ENCODE peak calls at places on chromosomes 6 and 20, in ten cellular contexts. One of them, this sample, is unnamed.

GRCh38 chr20:29313481-29313880 is 1944.0 kb upstream of the DEFB115 start:
- DNase-seq in breast epithelium: no peak
- DNase-seq in amygdala: no peak
- DNase-seq in NCI-H146: no peak
- DNase-seq in T-helper 9 cell: no peak
- DNase-seq in Calu3: no peak
- DNase-seq in stimulated activated CD8-positive, alpha-beta memory T cell treated with anti-CD3 and anti-CD28 coated beads, Interleukin-7, amount 100 ng/mL, for 1 hour: no peak
- DNase-seq in dermis blood vessel endothelial cell: no peak
- DNase-seq in mucosa of descending colon: no peak
- DNase-seq in effector CD4-positive, alpha-beta T cell: no peak
- DNase-seq in this sample: no peak

GRCh38 chr20:32135983-32136515 is 26.5 kb downstream of the TM9SF4 start:
- DNase-seq in Calu3: no peak
- DNase-seq in stimulated activated CD8-positive, alpha-beta memory T cell treated with anti-CD3 and anti-CD28 coated beads, Interleukin-7, amount 100 ng/mL, for 1 hour: no peak
- DNase-seq in effector CD4-positive, alpha-beta T cell: no peak
- DNase-seq in T-helper 9 cell: no peak
- DNase-seq in dermis blood vessel endothelial cell: no peak
- DNase-seq in NCI-H146: no peak
- DNase-seq in amygdala: no peak
- DNase-seq in breast epithelium: no peak
- DNase-seq in mucosa of descending colon: no peak
- DNase-seq in this sample: no peak

GRCh38 chr6:55286824-55287223 is 40.4 kb upstream of the GFRAL start:
- DNase-seq in dermis blood vessel endothelial cell: no peak
- DNase-seq in mucosa of descending colon: no peak
- DNase-seq in amygdala: no peak
- DNase-seq in effector CD4-positive, alpha-beta T cell: no peak
- DNase-seq in NCI-H146: no peak
- DNase-seq in T-helper 9 cell: no peak
- DNase-seq in stimulated activated CD8-positive, alpha-beta memory T cell treated with anti-CD3 and anti-CD28 coated beads, Interleukin-7, amount 100 ng/mL, for 1 hour: no peak
- DNase-seq in Calu3: no peak
- DNase-seq in breast epithelium: no peak
- DNase-seq in this sample: no peak

GRCh38 chr6:142342986-142343385 is 41.2 kb downstream of the ADGRG6 start:
- DNase-seq in dermis blood vessel endothelial cell: no peak
- DNase-seq in breast epithelium: no peak
- DNase-seq in T-helper 9 cell: no peak
- DNase-seq in mucosa of descending colon: no peak
- DNase-seq in NCI-H146: no peak
- DNase-seq in Calu3: no peak
- DNase-seq in amygdala: no peak
- DNase-seq in effector CD4-positive, alpha-beta T cell: no peak
- DNase-seq in stimulated activated CD8-positive, alpha-beta memory T cell treated with anti-CD3 and anti-CD28 coated beads, Interleukin-7, amount 100 ng/mL, for 1 hour: no peak
- DNase-seq in this sample: no peak

GRCh38 chr20:45993197-45993951 is 15.3 kb upstream of the MMP9 start:
- DNase-seq in NCI-H146: peak; percentile 28
- DNase-seq in dermis blood vessel endothelial cell: no peak
- DNase-seq in T-helper 9 cell: no peak
- DNase-seq in stimulated activated CD8-positive, alpha-beta memory T cell treated with anti-CD3 and anti-CD28 coated beads, Interleukin-7, amount 100 ng/mL, for 1 hour: no peak
- DNase-seq in mucosa of descending colon: no peak
- DNase-seq in effector CD4-positive, alpha-beta T cell: no peak
- DNase-seq in Calu3: peak; percentile 94
- DNase-seq in breast epithelium: peak; percentile 70
- DNase-seq in amygdala: no peak
- DNase-seq in this sample: no peak

GRCh38 chr20:50187403-50188051 is 3.1 kb upstream of the CEBPB start:
- DNase-seq in amygdala: no peak
- DNase-seq in mucosa of descending colon: peak; percentile 40
- DNase-seq in effector CD4-positive, alpha-beta T cell: no peak
- DNase-seq in T-helper 9 cell: no peak
- DNase-seq in dermis blood vessel endothelial cell: no peak
- DNase-seq in Calu3: peak; percentile 51
- DNase-seq in breast epithelium: peak; percentile 33
- DNase-seq in NCI-H146: peak; percentile 51
- DNase-seq in stimulated activated CD8-positive, alpha-beta memory T cell treated with anti-CD3 and anti-CD28 coated beads, Interleukin-7, amount 100 ng/mL, for 1 hour: no peak
- DNase-seq in this sample: no peak

GRCh38 chr6:14841901-14842421 is 403.9 kb upstream of the JARID2 start:
- DNase-seq in Calu3: no peak
- DNase-seq in stimulated activated CD8-positive, alpha-beta memory T cell treated with anti-CD3 and anti-CD28 coated beads, Interleukin-7, amount 100 ng/mL, for 1 hour: no peak
- DNase-seq in mucosa of descending colon: no peak
- DNase-seq in T-helper 9 cell: no peak
- DNase-seq in amygdala: no peak
- DNase-seq in NCI-H146: no peak
- DNase-seq in breast epithelium: no peak
- DNase-seq in effector CD4-positive, alpha-beta T cell: no peak
- DNase-seq in dermis blood vessel endothelial cell: no peak
- DNase-seq in this sample: no peak

GRCh38 chr6:158121335-158121734 is 46.7 kb downstream of the SERAC1 start:
- DNase-seq in mucosa of descending colon: no peak
- DNase-seq in T-helper 9 cell: no peak
- DNase-seq in NCI-H146: no peak
- DNase-seq in amygdala: no peak
- DNase-seq in stimulated activated CD8-positive, alpha-beta memory T cell treated with anti-CD3 and anti-CD28 coated beads, Interleukin-7, amount 100 ng/mL, for 1 hour: no peak
- DNase-seq in dermis blood vessel endothelial cell: no peak
- DNase-seq in effector CD4-positive, alpha-beta T cell: no peak
- DNase-seq in breast epithelium: no peak
- DNase-seq in Calu3: no peak
- DNase-seq in this sample: no peak

GRCh38 chr6:46719099-46719498 is 16.1 kb downstream of the PLA2G7 start:
- DNase-seq in T-helper 9 cell: no peak
- DNase-seq in Calu3: peak; percentile 63
- DNase-seq in effector CD4-positive, alpha-beta T cell: no peak
- DNase-seq in NCI-H146: no peak
- DNase-seq in dermis blood vessel endothelial cell: peak; percentile 10
- DNase-seq in amygdala: no peak
- DNase-seq in stimulated activated CD8-positive, alpha-beta memory T cell treated with anti-CD3 and anti-CD28 coated beads, Interleukin-7, amount 100 ng/mL, for 1 hour: no peak
- DNase-seq in mucosa of descending colon: no peak
- DNase-seq in breast epithelium: no peak
- DNase-seq in this sample: no peak

GRCh38 chr6:148440877-148441453 is 98.3 kb downstream of the SASH1 start:
- DNase-seq in breast epithelium: peak; percentile 87
- DNase-seq in NCI-H146: no peak
- DNase-seq in amygdala: no peak
- DNase-seq in stimulated activated CD8-positive, alpha-beta memory T cell treated with anti-CD3 and anti-CD28 coated beads, Interleukin-7, amount 100 ng/mL, for 1 hour: no peak
- DNase-seq in Calu3: peak; percentile 27
- DNase-seq in T-helper 9 cell: no peak
- DNase-seq in mucosa of descending colon: no peak
- DNase-seq in effector CD4-positive, alpha-beta T cell: no peak
- DNase-seq in dermis blood vessel endothelial cell: peak; percentile 97
- DNase-seq in this sample: peak; percentile 84

GRCh38 chr6:64890609-64891008 is 816.4 kb downstream of the EYS start:
- DNase-seq in mucosa of descending colon: no peak
- DNase-seq in effector CD4-positive, alpha-beta T cell: no peak
- DNase-seq in T-helper 9 cell: no peak
- DNase-seq in Calu3: no peak
- DNase-seq in breast epithelium: no peak
- DNase-seq in NCI-H146: no peak
- DNase-seq in amygdala: no peak
- DNase-seq in dermis blood vessel endothelial cell: peak; percentile 47
- DNase-seq in stimulated activated CD8-positive, alpha-beta memory T cell treated with anti-CD3 and anti-CD28 coated beads, Interleukin-7, amount 100 ng/mL, for 1 hour: no peak
- DNase-seq in this sample: no peak

GRCh38 chr20:63934271-63935068 is 21.7 kb downstream of the UCKL1 start:
- DNase-seq in mucosa of descending colon: no peak
- DNase-seq in NCI-H146: no peak
- DNase-seq in dermis blood vessel endothelial cell: peak; percentile 36
- DNase-seq in effector CD4-positive, alpha-beta T cell: no peak
- DNase-seq in breast epithelium: no peak
- DNase-seq in Calu3: no peak
- DNase-seq in amygdala: no peak
- DNase-seq in T-helper 9 cell: no peak
- DNase-seq in stimulated activated CD8-positive, alpha-beta memory T cell treated with anti-CD3 and anti-CD28 coated beads, Interleukin-7, amount 100 ng/mL, for 1 hour: no peak
- DNase-seq in this sample: no peak

GRCh38 chr6:168130168-168130651 is 51.2 kb upstream of the FRMD1 start:
- DNase-seq in amygdala: no peak
- DNase-seq in breast epithelium: peak; percentile 8
- DNase-seq in Calu3: no peak
- DNase-seq in NCI-H146: no peak
- DNase-seq in stimulated activated CD8-positive, alpha-beta memory T cell treated with anti-CD3 and anti-CD28 coated beads, Interleukin-7, amount 100 ng/mL, for 1 hour: no peak
- DNase-seq in T-helper 9 cell: no peak
- DNase-seq in effector CD4-positive, alpha-beta T cell: no peak
- DNase-seq in mucosa of descending colon: no peak
- DNase-seq in dermis blood vessel endothelial cell: no peak
- DNase-seq in this sample: no peak

GRCh38 chr6:154127638-154128037 is 88.6 kb downstream of the OPRM1 start:
- DNase-seq in NCI-H146: peak; percentile 83
- DNase-seq in T-helper 9 cell: no peak
- DNase-seq in stimulated activated CD8-positive, alpha-beta memory T cell treated with anti-CD3 and anti-CD28 coated beads, Interleukin-7, amount 100 ng/mL, for 1 hour: no peak
- DNase-seq in amygdala: no peak
- DNase-seq in Calu3: no peak
- DNase-seq in dermis blood vessel endothelial cell: peak; percentile 15
- DNase-seq in effector CD4-positive, alpha-beta T cell: no peak
- DNase-seq in mucosa of descending colon: no peak
- DNase-seq in breast epithelium: no peak
- DNase-seq in this sample: no peak

GRCh38 chr20:25046736-25047666 is 10.9 kb downstream of the ACSS1 start:
- DNase-seq in effector CD4-positive, alpha-beta T cell: no peak
- DNase-seq in mucosa of descending colon: no peak
- DNase-seq in breast epithelium: no peak
- DNase-seq in T-helper 9 cell: no peak
- DNase-seq in stimulated activated CD8-positive, alpha-beta memory T cell treated with anti-CD3 and anti-CD28 coated beads, Interleukin-7, amount 100 ng/mL, for 1 hour: no peak
- DNase-seq in Calu3: no peak
- DNase-seq in NCI-H146: no peak
- DNase-seq in dermis blood vessel endothelial cell: no peak
- DNase-seq in amygdala: no peak
- DNase-seq in this sample: no peak

GRCh38 chr6:74971631-74972030 is 234.2 kb downstream of the COL12A1 start:
- DNase-seq in NCI-H146: no peak
- DNase-seq in dermis blood vessel endothelial cell: no peak
- DNase-seq in amygdala: no peak
- DNase-seq in Calu3: no peak
- DNase-seq in stimulated activated CD8-positive, alpha-beta memory T cell treated with anti-CD3 and anti-CD28 coated beads, Interleukin-7, amount 100 ng/mL, for 1 hour: no peak
- DNase-seq in breast epithelium: no peak
- DNase-seq in effector CD4-positive, alpha-beta T cell: no peak
- DNase-seq in T-helper 9 cell: no peak
- DNase-seq in mucosa of descending colon: no peak
- DNase-seq in this sample: no peak

GRCh38 chr6:148611213-148611612 is 135.6 kb upstream of the UST start:
- DNase-seq in T-helper 9 cell: no peak
- DNase-seq in NCI-H146: no peak
- DNase-seq in dermis blood vessel endothelial cell: no peak
- DNase-seq in amygdala: no peak
- DNase-seq in Calu3: no peak
- DNase-seq in effector CD4-positive, alpha-beta T cell: no peak
- DNase-seq in breast epithelium: peak; percentile 73
- DNase-seq in mucosa of descending colon: peak; percentile 33
- DNase-seq in stimulated activated CD8-positive, alpha-beta memory T cell treated with anti-CD3 and anti-CD28 coated beads, Interleukin-7, amount 100 ng/mL, for 1 hour: no peak
- DNase-seq in this sample: no peak

GRCh38 chr20:54093423-54094267 is 23.3 kb upstream of the BCAS1 start:
- DNase-seq in NCI-H146: peak; percentile 10
- DNase-seq in mucosa of descending colon: no peak
- DNase-seq in amygdala: no peak
- DNase-seq in Calu3: no peak
- DNase-seq in dermis blood vessel endothelial cell: no peak
- DNase-seq in breast epithelium: no peak
- DNase-seq in T-helper 9 cell: no peak
- DNase-seq in effector CD4-positive, alpha-beta T cell: no peak
- DNase-seq in stimulated activated CD8-positive, alpha-beta memory T cell treated with anti-CD3 and anti-CD28 coated beads, Interleukin-7, amount 100 ng/mL, for 1 hour: no peak
- DNase-seq in this sample: no peak

GRCh38 chr20:48944663-48945297 is 23.3 kb downstream of the ARFGEF2 start:
- DNase-seq in dermis blood vessel endothelial cell: no peak
- DNase-seq in stimulated activated CD8-positive, alpha-beta memory T cell treated with anti-CD3 and anti-CD28 coated beads, Interleukin-7, amount 100 ng/mL, for 1 hour: no peak
- DNase-seq in NCI-H146: no peak
- DNase-seq in effector CD4-positive, alpha-beta T cell: no peak
- DNase-seq in breast epithelium: no peak
- DNase-seq in T-helper 9 cell: no peak
- DNase-seq in Calu3: no peak
- DNase-seq in amygdala: no peak
- DNase-seq in mucosa of descending colon: no peak
- DNase-seq in this sample: no peak

GRCh38 chr6:31468316-31468715 is 29.6 kb upstream of the MICB start:
- DNase-seq in mucosa of descending colon: no peak
- DNase-seq in dermis blood vessel endothelial cell: no peak
- DNase-seq in stimulated activated CD8-positive, alpha-beta memory T cell treated with anti-CD3 and anti-CD28 coated beads, Interleukin-7, amount 100 ng/mL, for 1 hour: no peak
- DNase-seq in effector CD4-positive, alpha-beta T cell: no peak
- DNase-seq in T-helper 9 cell: no peak
- DNase-seq in NCI-H146: no peak
- DNase-seq in breast epithelium: no peak
- DNase-seq in amygdala: no peak
- DNase-seq in Calu3: no peak
- DNase-seq in this sample: no peak

GRCh38 chr6:10338151-10338550 is 76.7 kb downstream of the TFAP2A start:
- DNase-seq in amygdala: no peak
- DNase-seq in effector CD4-positive, alpha-beta T cell: no peak
- DNase-seq in breast epithelium: no peak
- DNase-seq in dermis blood vessel endothelial cell: no peak
- DNase-seq in mucosa of descending colon: no peak
- DNase-seq in Calu3: no peak
- DNase-seq in NCI-H146: no peak
- DNase-seq in T-helper 9 cell: no peak
- DNase-seq in stimulated activated CD8-positive, alpha-beta memory T cell treated with anti-CD3 and anti-CD28 coated beads, Interleukin-7, amount 100 ng/mL, for 1 hour: no peak
- DNase-seq in this sample: no peak

GRCh38 chr6:14228571-14228970 is 111.0 kb downstream of the CD83 start:
- DNase-seq in amygdala: no peak
- DNase-seq in Calu3: no peak
- DNase-seq in dermis blood vessel endothelial cell: no peak
- DNase-seq in breast epithelium: no peak
- DNase-seq in stimulated activated CD8-positive, alpha-beta memory T cell treated with anti-CD3 and anti-CD28 coated beads, Interleukin-7, amount 100 ng/mL, for 1 hour: no peak
- DNase-seq in effector CD4-positive, alpha-beta T cell: no peak
- DNase-seq in NCI-H146: no peak
- DNase-seq in mucosa of descending colon: no peak
- DNase-seq in T-helper 9 cell: no peak
- DNase-seq in this sample: no peak

GRCh38 chr20:21234816-21235215 is 68.3 kb upstream of the XRN2 start:
- DNase-seq in T-helper 9 cell: no peak
- DNase-seq in breast epithelium: no peak
- DNase-seq in NCI-H146: peak; percentile 78
- DNase-seq in effector CD4-positive, alpha-beta T cell: no peak
- DNase-seq in mucosa of descending colon: no peak
- DNase-seq in stimulated activated CD8-positive, alpha-beta memory T cell treated with anti-CD3 and anti-CD28 coated beads, Interleukin-7, amount 100 ng/mL, for 1 hour: no peak
- DNase-seq in Calu3: no peak
- DNase-seq in dermis blood vessel endothelial cell: no peak
- DNase-seq in amygdala: no peak
- DNase-seq in this sample: no peak

GRCh38 chr6:115969207-115969929 is 91.3 kb downstream of the FRK start:
- DNase-seq in mucosa of descending colon: no peak
- DNase-seq in T-helper 9 cell: no peak
- DNase-seq in breast epithelium: no peak
- DNase-seq in dermis blood vessel endothelial cell: no peak
- DNase-seq in stimulated activated CD8-positive, alpha-beta memory T cell treated with anti-CD3 and anti-CD28 coated beads, Interleukin-7, amount 100 ng/mL, for 1 hour: no peak
- DNase-seq in Calu3: peak; percentile 3
- DNase-seq in effector CD4-positive, alpha-beta T cell: no peak
- DNase-seq in amygdala: peak; percentile 12
- DNase-seq in NCI-H146: peak; percentile 18
- DNase-seq in this sample: no peak

GRCh38 chr20:47160240-47160639 is 196.3 kb downstream of the ZMYND8 start:
- DNase-seq in stimulated activated CD8-positive, alpha-beta memory T cell treated with anti-CD3 and anti-CD28 coated beads, Interleukin-7, amount 100 ng/mL, for 1 hour: no peak
- DNase-seq in breast epithelium: no peak
- DNase-seq in mucosa of descending colon: no peak
- DNase-seq in effector CD4-positive, alpha-beta T cell: no peak
- DNase-seq in Calu3: no peak
- DNase-seq in amygdala: no peak
- DNase-seq in dermis blood vessel endothelial cell: no peak
- DNase-seq in NCI-H146: no peak
- DNase-seq in T-helper 9 cell: no peak
- DNase-seq in this sample: no peak

GRCh38 chr6:2792330-2792729 is 27.1 kb downstream of the WRNIP1 start:
- DNase-seq in dermis blood vessel endothelial cell: peak; percentile 87
- DNase-seq in stimulated activated CD8-positive, alpha-beta memory T cell treated with anti-CD3 and anti-CD28 coated beads, Interleukin-7, amount 100 ng/mL, for 1 hour: no peak
- DNase-seq in breast epithelium: no peak
- DNase-seq in Calu3: no peak
- DNase-seq in effector CD4-positive, alpha-beta T cell: no peak
- DNase-seq in mucosa of descending colon: no peak
- DNase-seq in amygdala: no peak
- DNase-seq in NCI-H146: no peak
- DNase-seq in T-helper 9 cell: no peak
- DNase-seq in this sample: no peak

GRCh38 chr6:36210886-36211595 is 14.5 kb downstream of the BRPF3 start:
- DNase-seq in dermis blood vessel endothelial cell: peak; percentile 10
- DNase-seq in T-helper 9 cell: no peak
- DNase-seq in Calu3: no peak
- DNase-seq in amygdala: no peak
- DNase-seq in stimulated activated CD8-positive, alpha-beta memory T cell treated with anti-CD3 and anti-CD28 coated beads, Interleukin-7, amount 100 ng/mL, for 1 hour: no peak
- DNase-seq in NCI-H146: no peak
- DNase-seq in effector CD4-positive, alpha-beta T cell: no peak
- DNase-seq in breast epithelium: no peak
- DNase-seq in mucosa of descending colon: no peak
- DNase-seq in this sample: no peak

GRCh38 chr6:47242483-47243386 is 67.0 kb downstream of the TNFRSF21 start:
- DNase-seq in effector CD4-positive, alpha-beta T cell: no peak
- DNase-seq in NCI-H146: peak; percentile 76
- DNase-seq in amygdala: peak; percentile 56
- DNase-seq in dermis blood vessel endothelial cell: peak; percentile 94
- DNase-seq in Calu3: peak; percentile 93
- DNase-seq in T-helper 9 cell: peak; percentile 3
- DNase-seq in breast epithelium: peak; percentile 83
- DNase-seq in stimulated activated CD8-positive, alpha-beta memory T cell treated with anti-CD3 and anti-CD28 coated beads, Interleukin-7, amount 100 ng/mL, for 1 hour: peak; percentile 25
- DNase-seq in mucosa of descending colon: peak; percentile 93
- DNase-seq in this sample: peak; percentile 48

This sample was measured in omental fat pad.